ENCODE peak calls at places on chromosomes 13 and 19, in five cellular contexts. One of them, this sample, is unnamed.

GRCh38 chr19:17117250-17117789 is 41.7 kb downstream of the MYO9B start:
- DNase-seq in psoas muscle: no peak
- DNase-seq in ovary: no peak
- DNase-seq in mammary epithelial cell: no peak
- DNase-seq in stomach: no peak
- DNase-seq in this sample: no peak

GRCh38 chr19:15539638-15540037 is 31.3 kb downstream of the CYP4F22 start:
- DNase-seq in psoas muscle: no peak
- DNase-seq in ovary: no peak
- DNase-seq in mammary epithelial cell: no peak
- DNase-seq in stomach: no peak
- DNase-seq in this sample: no peak

GRCh38 chr19:43997631-43998290 is 5.0 kb upstream of the ZNF230 start:
- DNase-seq in psoas muscle: no peak
- DNase-seq in ovary: no peak
- DNase-seq in mammary epithelial cell: peak
- DNase-seq in stomach: no peak
- DNase-seq in this sample: peak

GRCh38 chr13:48344264-48344663 is 40.7 kb downstream of the RB1 start:
- DNase-seq in psoas muscle: no peak
- DNase-seq in ovary: no peak
- DNase-seq in mammary epithelial cell: no peak
- DNase-seq in stomach: no peak
- DNase-seq in this sample: no peak

GRCh38 chr13:97256343-97256783 is 34.2 kb downstream of the MBNL2 start:
- DNase-seq in psoas muscle: no peak
- DNase-seq in ovary: no peak
- DNase-seq in mammary epithelial cell: peak
- DNase-seq in stomach: no peak
- DNase-seq in this sample: peak

GRCh38 chr13:29284726-29285125 is 310.8 kb downstream of the SLC7A1 start:
- DNase-seq in psoas muscle: no peak
- DNase-seq in ovary: no peak
- DNase-seq in mammary epithelial cell: no peak
- DNase-seq in stomach: no peak
- DNase-seq in this sample: no peak

GRCh38 chr19:58554494-58555368 is at the start of gene CHMP2A:
- DNase-seq in psoas muscle: peak
- DNase-seq in ovary: peak
- DNase-seq in mammary epithelial cell: peak
- DNase-seq in stomach: peak
- DNase-seq in this sample: peak

GRCh38 chr19:35118268-35119026 is 2.8 kb downstream of the FXYD3 start:
- DNase-seq in psoas muscle: no peak
- DNase-seq in ovary: no peak
- DNase-seq in mammary epithelial cell: no peak
- DNase-seq in stomach: peak
- DNase-seq in this sample: no peak

GRCh38 chr13:75779393-75779792 is 143.3 kb downstream of the LMO7 start:
- DNase-seq in psoas muscle: no peak
- DNase-seq in ovary: no peak
- DNase-seq in mammary epithelial cell: no peak
- DNase-seq in stomach: no peak
- DNase-seq in this sample: no peak

GRCh38 chr13:105908581-105908980 is 626.9 kb downstream of the EFNB2 start:
- DNase-seq in psoas muscle: no peak
- DNase-seq in ovary: no peak
- DNase-seq in mammary epithelial cell: no peak
- DNase-seq in stomach: no peak
- DNase-seq in this sample: no peak

GRCh38 chr19:55546822-55547614 is 1.7 kb upstream of the SBK3 start:
- DNase-seq in psoas muscle: peak
- DNase-seq in ovary: peak
- DNase-seq in mammary epithelial cell: peak
- DNase-seq in stomach: peak
- DNase-seq in this sample: peak

GRCh38 chr13:111322916-111323331 is 2.5 kb downstream of the TEX29 start:
- DNase-seq in psoas muscle: no peak
- DNase-seq in ovary: no peak
- DNase-seq in mammary epithelial cell: no peak
- DNase-seq in stomach: peak
- DNase-seq in this sample: no peak

GRCh38 chr19:3619631-3620012 is 7.0 kb downstream of the CACTIN start:
- DNase-seq in psoas muscle: peak
- DNase-seq in ovary: peak
- DNase-seq in mammary epithelial cell: no peak
- DNase-seq in stomach: no peak
- DNase-seq in this sample: no peak

GRCh38 chr19:3618144-3618810 is 8.3 kb downstream of the CACTIN start:
- DNase-seq in psoas muscle: peak
- DNase-seq in ovary: peak
- DNase-seq in mammary epithelial cell: no peak
- DNase-seq in stomach: peak
- DNase-seq in this sample: peak

GRCh38 chr19:3617463-3617862 is 9.1 kb downstream of the CACTIN start:
- DNase-seq in psoas muscle: no peak
- DNase-seq in ovary: no peak
- DNase-seq in mammary epithelial cell: no peak
- DNase-seq in stomach: peak
- DNase-seq in this sample: no peak

GRCh38 chr19:3620145-3620816 is 6.3 kb downstream of the CACTIN start:
- DNase-seq in psoas muscle: peak
- DNase-seq in ovary: peak
- DNase-seq in mammary epithelial cell: no peak
- DNase-seq in stomach: no peak
- DNase-seq in this sample: no peak

GRCh38 chr19:3618811-3619630 is 7.6 kb downstream of the CACTIN start:
- DNase-seq in psoas muscle: no peak
- DNase-seq in ovary: peak
- DNase-seq in mammary epithelial cell: no peak
- DNase-seq in stomach: no peak
- DNase-seq in this sample: no peak
- TF ChIP-seq CTCF in psoas muscle: no peak
- TF ChIP-seq CTCF in ovary: no peak
- TF ChIP-seq CTCF in mammary epithelial cell: no peak
- TF ChIP-seq CTCF in stomach: no peak
- TF ChIP-seq CTCF in this sample: no peak

GRCh38 chr19:38740252-38740592 is 4.1 kb downstream of the CAPN12 start:
- DNase-seq in psoas muscle: no peak
- DNase-seq in ovary: no peak
- DNase-seq in mammary epithelial cell: no peak
- DNase-seq in stomach: no peak
- DNase-seq in this sample: no peak

GRCh38 chr19:38737297-38737865 is 6.9 kb downstream of the CAPN12 start:
- DNase-seq in psoas muscle: no peak
- DNase-seq in ovary: no peak
- DNase-seq in mammary epithelial cell: peak
- DNase-seq in stomach: no peak
- DNase-seq in this sample: no peak

GRCh38 chr19:38736413-38737280 is 7.6 kb downstream of the CAPN12 start:
- DNase-seq in psoas muscle: no peak
- DNase-seq in ovary: peak
- DNase-seq in mammary epithelial cell: peak
- DNase-seq in stomach: peak
- DNase-seq in this sample: no peak

GRCh38 chr19:38739440-38740251 is 4.6 kb downstream of the CAPN12 start:
- DNase-seq in psoas muscle: no peak
- DNase-seq in ovary: no peak
- DNase-seq in mammary epithelial cell: peak
- DNase-seq in stomach: no peak
- DNase-seq in this sample: no peak

DNA sequence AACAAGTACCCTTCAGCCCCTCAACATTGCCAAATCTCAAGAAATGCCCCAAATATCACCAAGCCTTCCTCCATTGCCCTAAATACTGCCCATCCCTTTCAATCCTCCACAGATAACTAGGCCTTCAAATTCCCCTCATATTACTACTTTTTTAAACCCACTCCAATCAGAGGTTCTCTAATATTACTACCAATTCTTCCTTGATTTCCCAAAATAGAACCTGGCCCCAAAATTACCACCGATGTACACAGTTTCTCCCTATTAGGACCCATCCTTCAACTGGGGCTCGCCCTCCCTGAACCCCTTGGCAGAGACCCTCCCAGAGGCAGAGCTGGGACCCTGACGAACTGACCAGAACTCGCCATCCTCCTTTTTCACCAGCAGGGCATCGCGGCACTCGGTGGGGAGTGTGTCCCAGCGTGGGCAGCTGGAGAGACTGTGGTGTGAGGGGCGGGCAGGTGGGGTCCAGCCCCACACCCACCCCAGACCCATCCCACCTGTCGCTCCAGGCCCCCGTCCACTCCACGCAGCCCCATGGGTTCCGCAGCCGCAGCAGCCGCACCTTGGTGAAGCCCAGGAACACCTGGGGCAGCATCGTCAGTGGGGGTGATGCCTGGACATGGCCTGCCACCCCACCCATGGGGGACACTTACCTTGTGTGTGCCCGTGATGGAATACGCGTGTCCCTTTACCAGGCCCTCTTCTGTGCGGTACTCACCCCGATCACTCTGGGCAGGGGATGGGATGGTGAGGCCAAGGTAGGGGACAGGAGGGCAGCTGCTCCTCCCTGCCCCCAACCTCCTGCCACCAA is 6.1 kb downstream of the CAPN12 start:
- DNase-seq in psoas muscle: no peak
- DNase-seq in ovary: no peak
- DNase-seq in mammary epithelial cell: peak
- DNase-seq in stomach: no peak
- DNase-seq in this sample: no peak
- TF ChIP-seq CTCF in psoas muscle: no peak
- TF ChIP-seq CTCF in ovary: no peak
- TF ChIP-seq CTCF in mammary epithelial cell: no peak
- TF ChIP-seq CTCF in stomach: no peak
- TF ChIP-seq CTCF in this sample: no peak

DNA sequence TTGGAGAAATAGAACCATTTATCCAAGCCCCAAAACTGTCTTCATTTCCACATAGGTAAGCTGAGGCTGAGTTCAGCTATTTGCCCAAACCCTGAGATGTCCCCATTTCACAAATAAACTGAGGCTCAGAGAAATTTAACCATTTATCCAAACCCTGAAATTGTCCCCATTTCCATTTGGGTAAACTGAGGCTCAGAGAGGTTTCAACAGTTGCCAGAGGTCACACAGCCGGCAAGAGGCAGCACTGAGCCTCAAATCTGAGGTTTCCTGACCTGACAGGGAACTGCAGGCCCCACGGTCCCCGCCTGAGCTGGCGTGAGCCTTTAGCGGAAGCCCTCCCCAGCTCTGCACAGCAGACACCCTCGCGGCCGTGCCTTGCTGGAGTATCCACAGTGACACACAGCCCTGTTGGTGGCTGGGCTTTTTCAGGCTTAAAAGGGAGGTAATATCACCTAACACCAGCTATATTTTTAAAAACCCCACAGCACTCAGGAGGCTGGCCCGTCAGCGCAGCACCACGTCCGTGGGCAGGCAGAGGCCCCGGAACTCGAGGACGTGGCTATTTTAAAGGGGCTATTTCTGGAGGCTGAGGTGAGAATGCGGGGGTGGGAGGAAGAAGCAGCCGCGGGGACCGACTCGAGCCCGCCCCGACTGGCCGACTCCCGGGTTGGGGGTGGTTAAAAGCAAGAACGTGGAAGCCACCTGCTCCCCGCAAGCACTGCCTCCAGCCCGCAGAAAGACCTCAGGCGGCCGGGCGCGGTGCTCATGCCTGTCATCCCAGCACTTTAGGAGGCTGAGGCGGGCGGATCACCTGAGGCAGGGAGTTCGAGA is 18.5 kb downstream of the PTPRS start:
- DNase-seq in psoas muscle: no peak
- DNase-seq in ovary: no peak
- DNase-seq in mammary epithelial cell: no peak
- DNase-seq in stomach: no peak
- DNase-seq in this sample: no peak
- TF ChIP-seq CTCF in psoas muscle: no peak
- TF ChIP-seq CTCF in ovary: no peak
- TF ChIP-seq CTCF in mammary epithelial cell: no peak
- TF ChIP-seq CTCF in stomach: no peak
- TF ChIP-seq CTCF in this sample: no peak

GRCh38 chr13:102582256-102582655 is 14.5 kb upstream of the TPP2 start:
- DNase-seq in psoas muscle: no peak
- DNase-seq in ovary: no peak
- DNase-seq in mammary epithelial cell: no peak
- DNase-seq in stomach: no peak
- DNase-seq in this sample: no peak

GRCh38 chr13:102584423-102584822 is 12.4 kb upstream of the TPP2 start:
- DNase-seq in psoas muscle: no peak
- DNase-seq in ovary: no peak
- DNase-seq in mammary epithelial cell: no peak
- DNase-seq in stomach: no peak
- DNase-seq in this sample: no peak

GRCh38 chr13:102586615-102587014 is 10.2 kb upstream of the TPP2 start:
- DNase-seq in psoas muscle: no peak
- DNase-seq in ovary: no peak
- DNase-seq in mammary epithelial cell: peak
- DNase-seq in stomach: no peak
- DNase-seq in this sample: no peak

GRCh38 chr13:102580552-102581169 is 16.1 kb upstream of the TPP2 start:
- DNase-seq in psoas muscle: no peak
- DNase-seq in ovary: no peak
- DNase-seq in mammary epithelial cell: peak
- DNase-seq in stomach: no peak
- DNase-seq in this sample: peak
- TF ChIP-seq CTCF in psoas muscle: peak
- TF ChIP-seq CTCF in ovary: peak
- TF ChIP-seq CTCF in mammary epithelial cell: peak
- TF ChIP-seq CTCF in stomach: peak
- TF ChIP-seq CTCF in this sample: peak

DNA sequence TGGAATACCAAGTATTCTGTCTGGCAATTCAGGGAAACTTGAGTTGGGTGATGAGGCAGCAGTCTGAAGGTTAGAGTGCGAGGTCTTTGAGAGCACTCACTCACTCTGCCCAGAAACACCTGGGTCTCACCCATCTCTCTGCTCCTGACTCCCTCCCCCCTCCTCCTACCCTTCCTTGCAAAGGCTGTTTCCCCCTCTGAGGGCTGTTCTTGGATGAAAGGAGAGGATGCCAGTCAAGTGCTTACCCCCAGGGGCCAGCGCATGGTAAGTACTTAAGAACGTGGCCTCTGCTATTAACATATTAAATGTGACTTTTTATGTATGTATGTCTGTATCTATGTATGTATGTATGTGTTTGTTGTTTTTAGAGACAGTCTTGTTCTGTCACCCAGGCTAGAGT is 22.5 kb downstream of the SIPA1L3 start:
- DNase-seq in psoas muscle: no peak
- DNase-seq in ovary: no peak
- DNase-seq in mammary epithelial cell: no peak
- DNase-seq in stomach: no peak
- DNase-seq in this sample: no peak
- TF ChIP-seq CTCF in psoas muscle: no peak
- TF ChIP-seq CTCF in ovary: no peak
- TF ChIP-seq CTCF in mammary epithelial cell: no peak
- TF ChIP-seq CTCF in stomach: no peak
- TF ChIP-seq CTCF in this sample: no peak

This sample was measured in fibroblast of the aortic adventitia.